ENCODE peak calls at places on chromosomes 1 and 21, in six cellular contexts. One of them, this sample, is unnamed.
A peak's percentile ranks its signal among the peaks of the same experiment; 100 is the strongest.

GRCh38 chr1:59076612-59077011 is 220.3 kb upstream of the FGGY start:
- DNase-seq in GM12878: no peak
- DNase-seq in heart left ventricle: no peak
- DNase-seq in ovary: no peak
- DNase-seq in cardiac muscle cell: no peak
- DNase-seq in testis: no peak
- DNase-seq in this sample: no peak

GRCh38 chr1:12251442-12251841 is 21.6 kb downstream of the VPS13D start:
- DNase-seq in GM12878: no peak
- DNase-seq in heart left ventricle: no peak
- DNase-seq in ovary: no peak
- DNase-seq in cardiac muscle cell: peak; percentile 10
- DNase-seq in testis: no peak
- DNase-seq in this sample: no peak

GRCh38 chr1:109827466-109827865 is 63.7 kb upstream of the EPS8L3 start:
- DNase-seq in GM12878: no peak
- DNase-seq in heart left ventricle: no peak
- DNase-seq in ovary: no peak
- DNase-seq in cardiac muscle cell: no peak
- DNase-seq in testis: no peak
- DNase-seq in this sample: no peak

GRCh38 chr1:247212012-247212411 is 40.2 kb upstream of the ZNF124 start:
- DNase-seq in GM12878: peak; percentile 87
- DNase-seq in heart left ventricle: no peak
- DNase-seq in ovary: no peak
- DNase-seq in cardiac muscle cell: no peak
- DNase-seq in testis: no peak
- DNase-seq in this sample: no peak

GRCh38 chr1:23098463-23099170 is 70.0 kb downstream of the LUZP1 start:
- DNase-seq in GM12878: no peak
- DNase-seq in heart left ventricle: peak; percentile 58
- DNase-seq in ovary: peak; percentile 43
- DNase-seq in cardiac muscle cell: peak; percentile 83
- DNase-seq in testis: peak; percentile 75
- DNase-seq in this sample: peak; percentile 59

GRCh38 chr1:194102607-194103006 is 916.2 kb upstream of the B3GALT2 start:
- DNase-seq in GM12878: no peak
- DNase-seq in heart left ventricle: no peak
- DNase-seq in ovary: no peak
- DNase-seq in cardiac muscle cell: no peak
- DNase-seq in testis: peak; percentile 42
- DNase-seq in this sample: no peak

GRCh38 chr1:210302501-210302900 is 26.2 kb upstream of the HHAT start:
- DNase-seq in GM12878: no peak
- DNase-seq in heart left ventricle: no peak
- DNase-seq in ovary: no peak
- DNase-seq in cardiac muscle cell: no peak
- DNase-seq in testis: no peak
- DNase-seq in this sample: no peak

GRCh38 chr1:226722240-226722900 is 16.7 kb downstream of the ITPKB start:
- DNase-seq in GM12878: no peak
- DNase-seq in heart left ventricle: no peak
- DNase-seq in ovary: no peak
- DNase-seq in cardiac muscle cell: no peak
- DNase-seq in testis: no peak
- DNase-seq in this sample: no peak

GRCh38 chr1:174550296-174550695 is 102.5 kb downstream of the GPR52 start:
- DNase-seq in GM12878: no peak
- DNase-seq in heart left ventricle: no peak
- DNase-seq in ovary: no peak
- DNase-seq in cardiac muscle cell: no peak
- DNase-seq in testis: no peak
- DNase-seq in this sample: no peak

GRCh38 chr1:31575373-31576140 is 758 bp upstream of the TINAGL1 start:
- DNase-seq in GM12878: no peak
- DNase-seq in heart left ventricle: no peak
- DNase-seq in ovary: no peak
- DNase-seq in cardiac muscle cell: no peak
- DNase-seq in testis: peak; percentile 12
- DNase-seq in this sample: no peak

GRCh38 chr1:22166439-22166838 is 23.5 kb upstream of the WNT4 start:
- DNase-seq in GM12878: no peak
- DNase-seq in heart left ventricle: no peak
- DNase-seq in ovary: no peak
- DNase-seq in cardiac muscle cell: no peak
- DNase-seq in testis: no peak
- DNase-seq in this sample: no peak

GRCh38 chr21:29056005-29056404 is 17.4 kb downstream of the CCT8 start:
- DNase-seq in GM12878: no peak
- DNase-seq in heart left ventricle: no peak
- DNase-seq in ovary: no peak
- DNase-seq in cardiac muscle cell: no peak
- DNase-seq in testis: no peak
- DNase-seq in this sample: no peak

DNA sequence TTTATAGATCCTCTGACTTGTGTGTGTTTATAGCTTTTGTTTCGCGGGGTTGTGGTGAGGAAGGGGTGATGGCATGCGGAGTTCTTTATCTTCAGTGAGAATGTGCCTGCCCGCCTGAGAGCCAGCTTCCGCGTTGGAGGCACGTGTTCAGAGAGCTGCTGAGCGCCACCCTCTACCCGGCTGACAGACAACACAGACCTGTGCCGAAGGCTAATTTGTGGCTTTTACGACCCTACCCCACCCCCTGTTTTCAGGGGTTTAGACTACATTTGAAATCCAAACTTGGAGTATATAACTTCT is 14.4 kb upstream of the CD101 start:
- DNase-seq in GM12878: no peak
- DNase-seq in heart left ventricle: no peak
- DNase-seq in ovary: no peak
- DNase-seq in cardiac muscle cell: no peak
- DNase-seq in testis: no peak
- DNase-seq in this sample: peak; percentile 16
- H3K36me3 ChIP-seq in GM12878: no peaks in the 10 kb centered on the region
- H3K36me3 ChIP-seq in heart left ventricle: peaks cover 2% of the 10 kb centered on the region
- H3K36me3 ChIP-seq in ovary: no peaks in the 10 kb centered on the region
- H3K36me3 ChIP-seq in cardiac muscle cell: peaks cover 9% of the 10 kb centered on the region
- H3K36me3 ChIP-seq in testis: no peaks in the 10 kb centered on the region
- H3K36me3 ChIP-seq in this sample: no peaks in the 10 kb centered on the region

DNA sequence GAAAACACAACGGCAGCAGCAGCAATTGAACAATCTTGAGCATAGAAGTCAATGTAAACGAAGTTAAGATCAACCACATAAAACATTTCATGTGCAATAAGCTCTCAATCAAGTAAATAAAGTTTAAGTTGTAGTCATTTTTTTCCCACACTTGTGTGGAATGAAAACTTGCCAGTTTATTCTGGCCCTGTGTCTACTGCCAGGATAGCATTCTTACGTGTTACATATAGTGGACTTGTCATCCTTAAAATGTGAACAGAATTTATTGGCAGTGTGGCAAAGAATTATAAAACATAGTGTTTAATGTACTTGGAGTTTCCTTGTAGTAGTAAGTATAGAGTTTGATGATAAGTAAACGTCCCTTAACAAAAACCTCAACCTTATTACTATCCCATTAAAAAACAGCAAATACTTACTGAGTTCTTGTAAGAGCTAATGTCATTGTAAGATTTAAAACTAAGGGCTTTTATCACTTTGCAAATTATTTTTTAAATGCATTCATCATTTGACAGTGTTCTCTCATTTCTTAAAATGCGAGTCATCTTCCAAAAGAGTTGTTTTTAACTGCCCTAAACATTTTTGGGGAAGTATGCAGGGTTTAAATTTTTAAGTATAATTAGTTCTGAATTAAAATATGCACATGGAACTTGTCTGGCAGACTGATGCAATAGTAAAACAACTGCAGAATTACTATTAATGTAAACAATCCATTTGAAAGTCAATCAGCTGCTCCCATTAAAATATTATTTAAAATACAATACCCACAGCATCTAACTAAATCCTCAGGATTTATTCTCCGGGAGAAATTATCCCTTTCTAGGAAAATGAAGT is 7.9 kb downstream of the COX20 start:
- DNase-seq in GM12878: no peak
- DNase-seq in heart left ventricle: no peak
- DNase-seq in ovary: no peak
- DNase-seq in cardiac muscle cell: no peak
- DNase-seq in testis: no peak
- DNase-seq in this sample: no peak
- H3K36me3 ChIP-seq in GM12878: peaks cover 3% of the 10 kb centered on the region
- H3K36me3 ChIP-seq in heart left ventricle: peaks cover 32% of the 10 kb centered on the region
- H3K36me3 ChIP-seq in ovary: no peaks in the 10 kb centered on the region
- H3K36me3 ChIP-seq in cardiac muscle cell: peaks cover 67% of the 10 kb centered on the region
- H3K36me3 ChIP-seq in testis: no peaks in the 10 kb centered on the region
- H3K36me3 ChIP-seq in this sample: peaks cover 35% of the 10 kb centered on the region

DNA sequence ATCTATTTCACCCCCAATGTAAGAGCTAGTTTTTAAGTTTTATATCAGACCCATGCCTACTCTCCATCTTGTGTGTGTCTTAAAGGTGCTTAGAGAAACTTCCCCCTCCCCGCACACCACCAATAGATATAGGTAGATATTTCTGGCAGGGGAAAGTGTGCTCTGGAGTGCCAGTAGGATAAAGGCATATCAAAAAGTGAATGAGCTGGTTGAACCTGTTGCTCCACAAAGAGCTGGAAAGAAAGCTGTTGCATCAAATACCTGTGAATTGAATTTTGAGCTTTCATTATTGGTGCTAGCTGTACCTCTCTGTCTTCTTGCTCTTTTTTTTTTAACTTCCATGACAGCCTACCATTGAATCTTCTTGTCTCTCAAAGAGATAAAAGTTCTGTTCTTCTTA is 32.8 kb downstream of the ARID1A start:
- DNase-seq in GM12878: no peak
- DNase-seq in heart left ventricle: no peak
- DNase-seq in ovary: no peak
- DNase-seq in cardiac muscle cell: no peak
- DNase-seq in testis: no peak
- DNase-seq in this sample: no peak
- H3K36me3 ChIP-seq in GM12878: peaks cover 17% of the 10 kb centered on the region
- H3K36me3 ChIP-seq in heart left ventricle: peaks cover 7% of the 10 kb centered on the region
- H3K36me3 ChIP-seq in ovary: no peaks in the 10 kb centered on the region
- H3K36me3 ChIP-seq in cardiac muscle cell: peaks cover 37% of the 10 kb centered on the region
- H3K36me3 ChIP-seq in testis: no peaks in the 10 kb centered on the region
- H3K36me3 ChIP-seq in this sample: peaks cover 42% of the 10 kb centered on the region

GRCh38 chr1:20751462-20751990 is 19.0 kb upstream of the SH2D5 start:
- DNase-seq in GM12878: no peak
- DNase-seq in heart left ventricle: no peak
- DNase-seq in ovary: no peak
- DNase-seq in cardiac muscle cell: no peak
- DNase-seq in testis: no peak
- DNase-seq in this sample: no peak
- H3K36me3 ChIP-seq in GM12878: peaks cover 4% of the 10 kb centered on the region
- H3K36me3 ChIP-seq in heart left ventricle: peaks cover 36% of the 10 kb centered on the region
- H3K36me3 ChIP-seq in ovary: no peaks in the 10 kb centered on the region
- H3K36me3 ChIP-seq in cardiac muscle cell: peaks cover 62% of the 10 kb centered on the region
- H3K36me3 ChIP-seq in testis: no peaks in the 10 kb centered on the region
- H3K36me3 ChIP-seq in this sample: peaks cover 44% of the 10 kb centered on the region

DNA sequence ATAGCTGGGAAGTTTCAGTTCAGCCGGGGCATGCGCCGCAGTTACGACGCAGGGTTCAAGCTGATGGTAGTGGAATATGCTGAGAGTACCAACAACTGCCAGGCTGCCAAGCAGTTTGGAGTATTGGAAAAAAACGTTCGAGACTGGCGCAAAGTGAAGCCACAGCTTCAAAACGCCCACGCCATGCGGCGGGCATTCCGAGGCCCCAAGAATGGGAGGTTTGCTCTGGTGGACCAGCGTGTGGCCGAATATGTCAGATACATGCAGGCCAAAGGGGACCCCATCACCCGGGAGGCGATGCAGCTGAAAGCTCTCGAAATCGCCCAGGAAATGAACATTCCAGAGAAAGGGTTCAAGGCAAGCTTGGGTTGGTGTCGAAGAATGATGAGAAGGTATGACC is 9.9 kb downstream of the POGK start:
- DNase-seq in GM12878: no peak
- DNase-seq in heart left ventricle: no peak
- DNase-seq in ovary: no peak
- DNase-seq in cardiac muscle cell: no peak
- DNase-seq in testis: no peak
- DNase-seq in this sample: no peak
- H3K36me3 ChIP-seq in GM12878: peaks cover 22% of the 10 kb centered on the region
- H3K36me3 ChIP-seq in heart left ventricle: peaks cover 31% of the 10 kb centered on the region
- H3K36me3 ChIP-seq in ovary: no peaks in the 10 kb centered on the region
- H3K36me3 ChIP-seq in cardiac muscle cell: peaks cover 85% of the 10 kb centered on the region
- H3K36me3 ChIP-seq in testis: no peaks in the 10 kb centered on the region
- H3K36me3 ChIP-seq in this sample: peaks cover 42% of the 10 kb centered on the region

GRCh38 chr1:180029524-180030130 is 75.0 kb downstream of the CEP350 start:
- DNase-seq in GM12878: no peak
- DNase-seq in heart left ventricle: no peak
- DNase-seq in ovary: no peak
- DNase-seq in cardiac muscle cell: no peak
- DNase-seq in testis: no peak
- DNase-seq in this sample: no peak

GRCh38 chr1:180027949-180028445 is 73.4 kb downstream of the CEP350 start:
- DNase-seq in GM12878: no peak
- DNase-seq in heart left ventricle: no peak
- DNase-seq in ovary: no peak
- DNase-seq in cardiac muscle cell: no peak
- DNase-seq in testis: no peak
- DNase-seq in this sample: no peak

GRCh38 chr1:180028864-180029263 is 74.3 kb downstream of the CEP350 start:
- DNase-seq in GM12878: no peak
- DNase-seq in heart left ventricle: no peak
- DNase-seq in ovary: no peak
- DNase-seq in cardiac muscle cell: no peak
- DNase-seq in testis: no peak
- DNase-seq in this sample: no peak

DNA sequence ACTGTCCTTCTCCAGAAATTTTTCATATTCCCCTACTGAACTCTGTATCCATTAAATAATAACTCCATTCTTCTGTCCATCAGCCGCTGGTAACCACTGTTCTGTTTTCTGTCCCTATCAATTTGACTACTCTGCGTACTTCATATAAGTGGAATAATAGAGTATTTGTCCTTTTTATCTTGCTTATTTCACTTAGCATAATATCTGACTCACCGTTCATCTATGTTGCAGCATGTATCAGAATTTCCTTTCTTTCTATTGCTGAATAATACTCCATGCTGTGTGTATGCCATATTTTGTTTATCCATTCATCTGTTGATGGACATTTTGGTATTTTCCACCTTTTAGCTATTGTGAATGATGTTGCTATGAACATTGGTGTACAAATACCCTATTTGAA is 71.9 kb downstream of the CEP350 start:
- DNase-seq in GM12878: no peak
- DNase-seq in heart left ventricle: no peak
- DNase-seq in ovary: no peak
- DNase-seq in cardiac muscle cell: no peak
- DNase-seq in testis: no peak
- DNase-seq in this sample: no peak
- H3K36me3 ChIP-seq in GM12878: no peaks in the 10 kb centered on the region
- H3K36me3 ChIP-seq in heart left ventricle: peaks cover 24% of the 10 kb centered on the region
- H3K36me3 ChIP-seq in ovary: no peaks in the 10 kb centered on the region
- H3K36me3 ChIP-seq in cardiac muscle cell: peaks cover 52% of the 10 kb centered on the region
- H3K36me3 ChIP-seq in testis: no peaks in the 10 kb centered on the region
- H3K36me3 ChIP-seq in this sample: peaks cover 23% of the 10 kb centered on the region